ENCODE peak calls at places on chromosomes 5 and 9, in four cellular contexts. G, R, E and V are unnamed samples.

GRCh38 chr5:154143121-154143725 is 47.3 kb upstream of the GALNT10 start:
- DNase-seq in G (no peak), R (no peak), E (no peak), V (no peak)

GRCh38 chr5:7916171-7916804 is 47.3 kb downstream of the MTRR start:
- DNase-seq in G (no peak), R (no peak), E (no peak), V (no peak)

GRCh38 chr5:167582916-167583315 is 708.5 kb upstream of the WWC1 start:
- DNase-seq in G (no peak), R (no peak), E (no peak), V (peak; percentile 8)

GRCh38 chr5:178370102-178370501 is 137.5 kb upstream of the PHYKPL start:
- DNase-seq in G (no peak), R (no peak), E (no peak), V (no peak)

GRCh38 chr5:137975208-137975607 is 57.7 kb downstream of the FAM13B start:
- DNase-seq in G (no peak), R (no peak), E (no peak), V (no peak)

GRCh38 chr9:93576296-93577044 is at the start of gene PHF2:
- DNase-seq in G (peak; percentile 19), R (peak; percentile 43), E (no peak), V (no peak)

GRCh38 chr9:10613413-10613812 is 611 bp upstream of the PTPRD start:
- DNase-seq in G (no peak), R (no peak), E (no peak), V (no peak)

GRCh38 chr9:130234340-130235260 is 31.0 kb upstream of the HMCN2 start:
- DNase-seq in G (no peak), R (no peak), E (no peak), V (no peak)

GRCh38 chr9:129752915-129753724 is at the start of gene PTGES:
- DNase-seq in G (peak; percentile 74), R (peak; percentile 82), E (peak; percentile 71), V (peak; percentile 39)

GRCh38 chr9:113631093-113631765 is 167.7 kb downstream of the RGS3 start:
- DNase-seq in G (no peak), R (peak; percentile 8), E (no peak), V (no peak)

GRCh38 chr9:124839612-124840299 is 13.5 kb upstream of the WDR38 start:
- DNase-seq in G (peak; percentile 81), R (no peak), E (no peak), V (no peak)

GRCh38 chr5:172770374-172770674 is 671 bp downstream of the DUSP1 start:
- DNase-seq in G (no peak), R (no peak), E (no peak), V (no peak)

GRCh38 chr5:74070766-74071165 is 444.8 kb downstream of the ARHGEF28 start:
- DNase-seq in G (no peak), R (no peak), E (no peak), V (no peak)

GRCh38 chr5:72510610-72511121 is 3.5 kb upstream of the ZNF366 start:
- DNase-seq in G (no peak), R (peak; percentile 49), E (no peak), V (peak; percentile 63)

GRCh38 chr5:68289576-68289975 is 74.0 kb downstream of the PIK3R1 start:
- DNase-seq in G (no peak), R (no peak), E (no peak), V (no peak)

GRCh38 chr5:68290260-68290674 is 74.7 kb downstream of the PIK3R1 start:
- DNase-seq in G (no peak), R (no peak), E (peak; percentile 53), V (peak; percentile 19)

GRCh38 chr5:68287976-68288755 is 72.6 kb downstream of the PIK3R1 start:
- DNase-seq in G (peak; percentile 87), R (peak; percentile 72), E (peak; percentile 66), V (no peak)

GRCh38 chr5:68287631-68287975 is 72.0 kb downstream of the PIK3R1 start:
- DNase-seq in G (no peak), R (no peak), E (no peak), V (no peak)

DNA sequence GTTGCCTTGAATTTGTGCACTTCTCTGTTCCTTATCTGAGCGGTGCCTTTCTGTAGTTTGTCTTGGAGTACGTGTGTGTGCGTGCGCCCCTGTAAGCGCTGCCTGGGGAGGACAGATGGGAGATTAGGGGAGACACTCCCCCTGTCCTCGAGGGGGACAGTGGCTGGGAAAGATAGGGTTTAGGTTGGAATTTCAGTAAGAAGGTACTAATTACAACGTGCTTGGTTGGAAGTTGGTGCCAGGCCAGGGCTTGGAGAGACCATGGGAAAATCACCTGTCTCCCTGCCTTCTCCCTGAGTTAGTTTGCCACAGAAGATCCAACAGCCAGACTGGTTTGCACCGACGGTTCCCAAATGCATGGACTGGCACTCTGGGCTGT is 73.2 kb downstream of the PIK3R1 start:
- DNase-seq in G (peak; percentile 26), R (no peak), E (no peak), V (no peak)
- H3K4me3 ChIP-seq in G (peak overlapping the region; percentile 38), R (peak overlapping the region; percentile 47), E (peak overlapping the region; percentile 60), V (peak overlapping the region; percentile 27)

DNA sequence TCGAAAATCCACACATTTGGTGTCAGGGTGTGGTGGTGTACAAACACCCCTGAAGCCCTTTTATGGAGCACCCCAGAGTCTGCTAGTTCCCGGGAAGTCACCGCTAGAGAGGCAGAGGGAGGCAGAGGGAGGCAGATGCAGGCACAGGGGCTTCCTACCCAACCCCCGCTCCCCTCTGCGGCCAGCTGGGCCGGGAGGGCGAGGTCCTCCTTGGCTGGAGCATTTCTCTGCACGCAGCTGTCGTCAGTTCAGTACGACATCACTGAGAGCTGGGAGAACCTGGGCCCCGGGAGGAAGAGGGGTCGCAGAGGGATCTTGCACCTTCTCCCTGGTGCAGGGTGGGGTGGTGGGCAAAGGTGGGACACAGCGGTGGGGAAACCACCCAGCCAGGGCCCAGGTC is 15.8 kb upstream of the UBAC1 start:
- DNase-seq in G (no peak), R (no peak), E (no peak), V (no peak)
- H3K4me3 ChIP-seq in G (no peak overlapping the region), R (no peak overlapping the region), E (no peak overlapping the region), V (no peak overlapping the region)

GRCh38 chr5:139783436-139783955 is 12.1 kb upstream of the PSD2 start:
- DNase-seq in G (no peak), R (no peak), E (no peak), V (no peak)
- H3K4me3 ChIP-seq in G (no peak overlapping the region), R (no peak overlapping the region), E (no peak overlapping the region), V (no peak overlapping the region)

GRCh38 chr5:55160493-55161209 is 680 bp downstream of the GPX8 start:
- DNase-seq in G (peak; percentile 88), R (peak; percentile 62), E (peak; percentile 61), V (peak; percentile 92)
- H3K4me3 ChIP-seq in G (no peak overlapping the region), R (peak overlapping the region; percentile 32), E (peak overlapping the region; percentile 48), V (peak overlapping the region; percentile 60)

DNA sequence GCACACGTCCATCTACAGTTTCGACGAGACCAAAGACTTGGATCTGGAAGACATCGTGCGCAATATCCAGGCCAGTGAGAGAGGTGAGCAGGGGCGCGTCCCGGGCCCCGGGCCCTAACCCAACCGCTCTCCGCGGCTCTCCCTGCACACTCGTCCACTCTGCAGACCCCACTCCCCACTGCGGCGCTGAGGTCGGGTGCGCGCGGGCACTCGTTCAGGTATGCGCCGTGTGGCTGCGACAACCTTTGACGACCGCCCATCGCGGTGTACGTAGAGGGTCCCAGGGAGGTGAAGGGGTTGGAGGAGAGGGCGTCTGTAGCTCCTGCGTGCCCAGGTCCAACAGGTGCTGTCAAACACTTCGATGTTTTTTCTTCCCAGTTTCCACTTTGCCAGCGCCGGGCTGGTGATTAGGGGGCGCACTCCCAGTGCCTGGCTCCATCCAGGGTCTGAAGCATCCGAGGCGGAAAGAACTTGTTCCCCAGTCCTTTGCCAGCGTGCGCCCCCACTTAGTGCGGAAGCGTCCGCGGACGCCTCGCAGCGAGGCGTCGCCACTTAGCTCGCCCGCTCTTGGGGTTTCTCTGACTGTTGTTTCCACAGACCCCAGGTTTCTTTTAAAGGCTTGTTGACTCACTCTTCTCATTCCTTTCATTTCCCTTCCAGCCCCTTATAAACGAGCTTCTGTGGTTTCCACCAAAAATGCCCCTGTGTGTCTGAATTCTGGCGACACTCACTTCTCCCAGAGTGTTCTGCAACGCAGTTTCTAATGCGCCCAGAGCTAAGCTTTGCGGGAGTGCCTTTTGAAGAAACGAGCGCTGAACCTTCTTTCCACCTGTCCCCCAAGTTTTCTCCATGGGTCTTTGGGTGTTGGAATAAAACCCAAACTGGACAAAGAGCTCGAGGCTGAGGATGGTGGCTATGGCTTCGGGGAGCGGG is 1.6 kb downstream of the NPR3 start:
- DNase-seq in G (peak; percentile 19), R (no peak), E (no peak), V (no peak)
- H3K4me3 ChIP-seq in G (no peak overlapping the region), R (peak overlapping the region; percentile 39), E (peak overlapping the region; percentile 72), V (peak overlapping the region; percentile 31)

GRCh38 chr5:11903121-11903613 is 1.1 kb downstream of the CTNND2 start:
- DNase-seq in G (peak; percentile 20), R (no peak), E (no peak), V (no peak)

GRCh38 chr5:11904270-11904906 is at the start of gene CTNND2:
- DNase-seq in G (peak; percentile 92), R (no peak), E (no peak), V (peak; percentile 73)

GRCh38 chr5:11902304-11902703 is 1.9 kb downstream of the CTNND2 start:
- DNase-seq in G (no peak), R (no peak), E (no peak), V (no peak)

GRCh38 chr5:11905209-11905608 is 963 bp upstream of the CTNND2 start:
- DNase-seq in G (no peak), R (no peak), E (no peak), V (no peak)

DNA sequence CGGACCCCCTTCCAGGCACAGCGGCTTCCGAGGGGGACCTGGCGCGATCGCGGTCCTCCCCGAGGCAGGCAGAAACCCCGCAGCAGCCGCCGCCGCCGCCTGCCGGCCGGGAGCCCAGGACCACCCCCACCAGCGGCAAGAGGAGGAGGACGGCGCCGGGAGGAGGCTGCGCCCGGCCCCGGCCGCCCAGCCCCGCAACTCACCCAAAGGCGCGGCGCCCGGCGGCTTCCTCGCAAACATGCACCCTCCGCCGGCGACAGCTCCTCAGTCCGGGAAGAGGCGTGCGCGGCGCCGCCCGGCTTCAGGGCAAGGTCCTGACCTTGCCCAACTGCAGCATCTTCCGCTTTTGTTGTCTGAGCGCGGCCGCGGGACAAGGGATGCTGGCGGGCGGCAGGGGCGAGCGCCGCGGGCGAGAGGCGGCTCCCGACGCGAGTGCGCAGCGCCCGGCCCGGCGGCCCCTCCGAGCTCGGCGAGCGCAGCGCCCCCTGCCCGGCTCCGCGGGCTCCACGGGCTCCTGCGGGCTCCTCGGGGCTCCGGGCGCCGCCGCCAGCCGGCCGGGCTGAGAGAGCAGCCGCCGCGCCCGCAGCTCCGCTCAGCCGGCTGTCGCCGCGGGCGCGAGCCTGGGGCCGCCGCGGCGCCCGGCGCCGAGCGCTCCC is 504 bp downstream of the CTNND2 start:
- DNase-seq in G (peak; percentile 69), R (no peak), E (no peak), V (peak; percentile 16)
- H3K4me3 ChIP-seq in G (peak overlapping the region; percentile 45), R (no peak overlapping the region), E (peak overlapping the region; percentile 35), V (peak overlapping the region; percentile 60)

DNA sequence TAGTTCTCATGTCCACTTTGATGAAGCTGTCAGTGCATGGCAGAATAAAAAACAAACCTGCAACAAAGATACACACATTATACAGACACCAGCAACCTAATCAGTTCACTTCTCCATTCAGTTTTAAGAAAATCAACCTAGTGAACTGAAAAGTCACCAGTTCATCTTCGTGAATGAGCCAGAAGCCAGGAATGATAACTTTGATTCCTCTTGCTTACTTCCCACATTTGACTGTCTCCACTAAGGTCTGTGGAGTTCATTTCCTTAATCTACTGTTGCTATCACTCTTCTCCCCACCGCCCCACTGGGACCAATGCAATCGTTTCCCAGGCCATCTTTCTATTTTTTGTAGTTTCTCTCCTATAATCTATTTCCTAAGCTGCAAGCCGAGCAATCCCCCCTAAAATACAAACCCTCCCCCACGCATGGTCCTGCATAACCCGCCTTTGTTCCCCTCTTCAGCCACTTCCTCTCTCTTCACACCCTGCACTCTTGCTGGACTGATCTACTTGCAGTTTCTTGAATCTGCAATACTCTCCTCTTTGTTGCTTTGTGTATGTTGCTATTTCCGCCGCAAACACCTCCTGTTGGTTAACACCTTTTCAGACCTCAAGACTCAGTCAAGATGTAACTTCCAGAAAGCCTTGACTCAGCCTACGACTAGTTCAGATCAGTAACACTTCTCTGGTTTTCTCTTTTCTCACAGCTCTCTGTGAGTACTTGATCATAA is 16.6 kb downstream of the STOM start:
- DNase-seq in G (no peak), R (no peak), E (no peak), V (no peak)
- H3K4me3 ChIP-seq in G (no peak overlapping the region), R (no peak overlapping the region), E (no peak overlapping the region), V (no peak overlapping the region)